ENCODE peak calls at places on chromosomes 16 and 17, in nine cellular contexts. One of them, this sample, is unnamed.
A peak's percentile ranks its signal among the peaks of the same experiment; 100 is the strongest.

GRCh38 chr16:50025544-50025931 is 513 bp downstream of the CNEP1R1 start:
- DNase-seq in GM10248: peak; percentile 32
- DNase-seq in IMR-90: no peak
- DNase-seq in A549: peak; percentile 25
- DNase-seq in activated B cell treated with CpG ODN at 0.5 μM for 24 hours: peak; percentile 22
- DNase-seq in heart right ventricle: no peak
- DNase-seq in mucosa of descending colon: no peak
- DNase-seq in foreskin fibroblast: peak; percentile 28
- DNase-seq in AG10803: peak; percentile 12
- DNase-seq in this sample: no peak

GRCh38 chr17:12900474-12900873 is 111.2 kb downstream of the ARHGAP44 start:
- DNase-seq in IMR-90: no peak
- DNase-seq in A549: no peak
- DNase-seq in AG10803: no peak
- DNase-seq in foreskin fibroblast: no peak
- DNase-seq in activated B cell treated with CpG ODN at 0.5 μM for 24 hours: no peak
- DNase-seq in GM10248: no peak
- DNase-seq in heart right ventricle: no peak
- DNase-seq in mucosa of descending colon: no peak
- DNase-seq in this sample: no peak

GRCh38 chr17:2981325-2981724 is 82.1 kb downstream of the OR1D5 start:
- DNase-seq in mucosa of descending colon: no peak
- DNase-seq in foreskin fibroblast: no peak
- DNase-seq in activated B cell treated with CpG ODN at 0.5 μM for 24 hours: no peak
- DNase-seq in GM10248: no peak
- DNase-seq in A549: no peak
- DNase-seq in IMR-90: no peak
- DNase-seq in heart right ventricle: no peak
- DNase-seq in AG10803: no peak
- DNase-seq in this sample: no peak

GRCh38 chr17:78961571-78961970 is 18.2 kb downstream of the LGALS3BP start:
- DNase-seq in mucosa of descending colon: no peak
- DNase-seq in IMR-90: no peak
- DNase-seq in foreskin fibroblast: no peak
- DNase-seq in activated B cell treated with CpG ODN at 0.5 μM for 24 hours: no peak
- DNase-seq in heart right ventricle: no peak
- DNase-seq in AG10803: no peak
- DNase-seq in GM10248: no peak
- DNase-seq in A549: no peak
- DNase-seq in this sample: no peak

GRCh38 chr17:17365476-17366110 is 62.4 kb downstream of the NT5M start:
- DNase-seq in GM10248: no peak
- DNase-seq in mucosa of descending colon: peak; percentile 29
- DNase-seq in activated B cell treated with CpG ODN at 0.5 μM for 24 hours: no peak
- DNase-seq in AG10803: no peak
- DNase-seq in foreskin fibroblast: no peak
- DNase-seq in IMR-90: no peak
- DNase-seq in heart right ventricle: no peak
- DNase-seq in A549: no peak
- DNase-seq in this sample: no peak

GRCh38 chr16:49558451-49558850 is 184.8 kb downstream of the C16orf78 start:
- DNase-seq in mucosa of descending colon: no peak
- DNase-seq in A549: no peak
- DNase-seq in AG10803: no peak
- DNase-seq in foreskin fibroblast: no peak
- DNase-seq in IMR-90: no peak
- DNase-seq in activated B cell treated with CpG ODN at 0.5 μM for 24 hours: no peak
- DNase-seq in GM10248: no peak
- DNase-seq in heart right ventricle: no peak
- DNase-seq in this sample: no peak

GRCh38 chr17:61235821-61236197 is 163.8 kb upstream of the TBX2 start:
- DNase-seq in mucosa of descending colon: no peak
- DNase-seq in IMR-90: peak; percentile 84
- DNase-seq in AG10803: peak; percentile 47
- DNase-seq in heart right ventricle: no peak
- DNase-seq in GM10248: no peak
- DNase-seq in A549: no peak
- DNase-seq in foreskin fibroblast: peak; percentile 84
- DNase-seq in activated B cell treated with CpG ODN at 0.5 μM for 24 hours: no peak
- DNase-seq in this sample: no peak

GRCh38 chr17:6608321-6608720 is 32.2 kb downstream of the KIAA0753 start:
- DNase-seq in IMR-90: peak; percentile 41
- DNase-seq in heart right ventricle: no peak
- DNase-seq in AG10803: no peak
- DNase-seq in foreskin fibroblast: peak; percentile 64
- DNase-seq in activated B cell treated with CpG ODN at 0.5 μM for 24 hours: no peak
- DNase-seq in GM10248: no peak
- DNase-seq in mucosa of descending colon: no peak
- DNase-seq in A549: peak; percentile 51
- DNase-seq in this sample: no peak

GRCh38 chr17:62172492-62173291 is 107.6 kb upstream of the MED13 start:
- DNase-seq in AG10803: no peak
- DNase-seq in IMR-90: no peak
- DNase-seq in heart right ventricle: no peak
- DNase-seq in activated B cell treated with CpG ODN at 0.5 μM for 24 hours: no peak
- DNase-seq in mucosa of descending colon: no peak
- DNase-seq in A549: no peak
- DNase-seq in foreskin fibroblast: no peak
- DNase-seq in GM10248: no peak
- DNase-seq in this sample: no peak

GRCh38 chr17:78572277-78573205 is 4.7 kb downstream of the DNAH17 start:
- DNase-seq in heart right ventricle: no peak
- DNase-seq in mucosa of descending colon: no peak
- DNase-seq in AG10803: no peak
- DNase-seq in activated B cell treated with CpG ODN at 0.5 μM for 24 hours: no peak
- DNase-seq in IMR-90: no peak
- DNase-seq in foreskin fibroblast: no peak
- DNase-seq in A549: no peak
- DNase-seq in GM10248: no peak
- DNase-seq in this sample: no peak

DNA sequence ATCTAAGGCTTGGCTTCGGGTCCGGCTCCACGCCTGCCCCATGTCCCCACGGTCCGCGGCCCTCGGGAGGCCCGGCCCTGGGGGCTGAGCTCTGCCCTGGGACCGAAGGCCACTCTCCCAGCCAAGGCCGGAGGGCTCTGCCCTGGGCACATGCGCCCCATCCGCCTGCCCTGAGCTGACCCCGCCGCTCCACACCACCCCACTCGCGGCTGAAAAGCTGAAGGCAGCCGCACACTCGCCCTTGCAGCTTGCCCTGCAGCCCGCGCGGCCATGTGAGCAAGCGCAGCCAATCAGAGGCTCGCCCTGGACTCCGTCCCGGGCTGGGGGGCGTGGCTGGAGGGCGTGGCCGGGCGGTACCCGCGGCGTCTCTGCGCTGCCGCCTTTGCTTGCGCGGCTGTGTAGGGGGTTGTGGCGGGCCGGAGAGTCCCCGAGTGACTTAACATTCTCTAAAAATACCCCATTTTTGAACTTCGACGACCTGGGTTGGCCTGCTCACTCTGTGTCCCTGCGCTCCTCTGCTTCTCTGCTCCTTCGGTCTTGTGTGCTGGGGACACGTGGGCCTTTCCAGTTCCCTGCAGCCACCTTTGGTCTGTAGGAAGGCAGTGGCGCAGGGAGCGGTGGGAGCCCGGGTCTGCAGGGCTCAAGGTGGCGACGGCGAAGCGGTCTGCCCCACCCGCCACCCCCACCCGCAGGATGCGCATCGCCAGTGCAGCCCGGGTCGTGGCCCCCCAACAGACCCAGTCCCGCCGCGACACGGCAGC is 8.8 kb upstream of the MAP2K3 start:
- DNase-seq in AG10803: peak; percentile 78
- DNase-seq in A549: peak; percentile 98
- DNase-seq in heart right ventricle: peak; percentile 94
- DNase-seq in activated B cell treated with CpG ODN at 0.5 μM for 24 hours: peak; percentile 99
- DNase-seq in foreskin fibroblast: peak; percentile 94
- DNase-seq in IMR-90: peak; percentile 64
- DNase-seq in GM10248: peak; percentile 98
- DNase-seq in mucosa of descending colon: peak; percentile 97
- DNase-seq in this sample: no peak
- TF ChIP-seq CTCF in AG10803: no peak
- TF ChIP-seq CTCF in A549: no peak
- TF ChIP-seq CTCF in heart right ventricle: peak; percentile 17
- TF ChIP-seq CTCF in activated B cell treated with CpG ODN at 0.5 μM for 24 hours: no peak
- TF ChIP-seq CTCF in foreskin fibroblast: no peak
- TF ChIP-seq CTCF in IMR-90: no peak
- TF ChIP-seq CTCF in GM10248: no peak
- TF ChIP-seq CTCF in mucosa of descending colon: no peak
- TF ChIP-seq CTCF in this sample: no peak

DNA sequence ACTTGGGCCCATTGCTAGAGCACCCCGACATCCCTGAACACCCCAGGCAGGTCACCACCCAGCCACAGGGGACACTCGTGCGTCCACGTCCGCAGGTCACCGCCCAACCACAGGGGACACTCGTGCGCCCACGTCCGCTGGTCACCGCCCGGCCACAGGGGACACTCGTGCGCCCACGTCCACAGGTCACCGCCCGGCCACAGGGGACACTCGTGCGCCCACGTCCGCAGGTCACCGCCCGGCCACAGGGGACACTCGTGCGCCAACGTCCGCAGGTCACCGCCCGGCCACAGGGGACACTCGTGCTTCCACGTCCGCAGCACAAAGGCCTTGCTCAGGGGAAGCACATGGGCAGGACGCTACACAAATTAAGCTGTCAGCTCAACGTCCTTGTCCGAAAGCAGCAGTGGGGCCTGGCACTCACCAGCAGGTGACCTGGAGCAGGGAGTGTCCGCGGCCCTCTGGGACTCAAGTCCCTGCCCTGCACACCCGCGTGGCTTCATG is 17.7 kb downstream of the GALNS start:
- DNase-seq in mucosa of descending colon: no peak
- DNase-seq in heart right ventricle: no peak
- DNase-seq in activated B cell treated with CpG ODN at 0.5 μM for 24 hours: no peak
- DNase-seq in AG10803: no peak
- DNase-seq in foreskin fibroblast: no peak
- DNase-seq in A549: no peak
- DNase-seq in GM10248: no peak
- DNase-seq in IMR-90: no peak
- DNase-seq in this sample: no peak
- TF ChIP-seq CTCF in mucosa of descending colon: no peak
- TF ChIP-seq CTCF in heart right ventricle: no peak
- TF ChIP-seq CTCF in activated B cell treated with CpG ODN at 0.5 μM for 24 hours: no peak
- TF ChIP-seq CTCF in AG10803: no peak
- TF ChIP-seq CTCF in foreskin fibroblast: no peak
- TF ChIP-seq CTCF in A549: no peak
- TF ChIP-seq CTCF in GM10248: no peak
- TF ChIP-seq CTCF in IMR-90: no peak
- TF ChIP-seq CTCF in this sample: no peak

DNA sequence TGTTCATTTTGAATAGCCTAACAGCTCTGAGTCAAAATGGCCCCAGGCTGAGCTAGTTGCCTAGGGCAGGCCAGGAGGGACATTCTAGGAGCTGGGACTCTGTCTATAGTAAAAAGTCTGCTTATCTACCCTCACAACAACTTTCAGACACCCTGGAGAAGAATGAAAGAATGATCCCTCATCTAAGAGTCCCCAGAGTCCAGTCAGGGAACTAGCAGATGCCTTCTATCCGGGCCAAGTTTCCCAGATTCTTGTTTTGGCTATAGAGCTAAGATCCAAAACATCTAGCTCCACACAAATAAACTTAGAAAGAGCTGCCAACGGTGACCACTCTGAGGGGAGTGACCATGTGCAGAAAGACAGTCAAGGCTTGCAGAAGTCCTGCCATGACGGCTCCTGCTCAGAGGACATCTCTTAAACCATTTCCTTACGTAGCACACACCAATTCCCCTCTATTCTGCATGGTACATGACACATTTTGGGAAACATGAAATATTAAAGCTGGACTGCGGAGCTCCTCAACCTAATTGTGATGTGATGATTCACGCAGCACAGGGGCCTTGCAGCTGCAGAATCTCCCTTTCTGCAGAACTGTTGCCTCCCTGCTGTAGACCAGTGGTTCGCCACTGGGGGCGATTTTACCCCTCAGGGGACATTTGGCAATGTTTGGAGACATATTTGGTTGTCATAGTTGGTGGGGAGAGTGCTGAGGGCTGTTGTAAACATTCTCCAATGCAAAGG is 24.2 kb downstream of the FAM20A start:
- DNase-seq in IMR-90: peak; percentile 25
- DNase-seq in foreskin fibroblast: peak; percentile 87
- DNase-seq in mucosa of descending colon: no peak
- DNase-seq in AG10803: peak; percentile 91
- DNase-seq in A549: no peak
- DNase-seq in activated B cell treated with CpG ODN at 0.5 μM for 24 hours: no peak
- DNase-seq in GM10248: no peak
- DNase-seq in heart right ventricle: peak; percentile 45
- DNase-seq in this sample: peak; percentile 54
- TF ChIP-seq CTCF in IMR-90: no peak
- TF ChIP-seq CTCF in foreskin fibroblast: peak; percentile 38
- TF ChIP-seq CTCF in mucosa of descending colon: no peak
- TF ChIP-seq CTCF in AG10803: peak; percentile 60
- TF ChIP-seq CTCF in A549: no peak
- TF ChIP-seq CTCF in activated B cell treated with CpG ODN at 0.5 μM for 24 hours: no peak
- TF ChIP-seq CTCF in GM10248: no peak
- TF ChIP-seq CTCF in heart right ventricle: no peak
- TF ChIP-seq CTCF in this sample: peak; percentile 43

GRCh38 chr16:30844346-30844670 is 49.6 kb downstream of the BCL7C start:
- DNase-seq in IMR-90: no peak
- DNase-seq in heart right ventricle: no peak
- DNase-seq in foreskin fibroblast: no peak
- DNase-seq in GM10248: no peak
- DNase-seq in mucosa of descending colon: no peak
- DNase-seq in activated B cell treated with CpG ODN at 0.5 μM for 24 hours: no peak
- DNase-seq in A549: no peak
- DNase-seq in AG10803: no peak
- DNase-seq in this sample: no peak
- TF ChIP-seq CTCF in IMR-90: no peak
- TF ChIP-seq CTCF in heart right ventricle: no peak
- TF ChIP-seq CTCF in foreskin fibroblast: no peak
- TF ChIP-seq CTCF in GM10248: no peak
- TF ChIP-seq CTCF in mucosa of descending colon: no peak
- TF ChIP-seq CTCF in activated B cell treated with CpG ODN at 0.5 μM for 24 hours: no peak
- TF ChIP-seq CTCF in A549: no peak
- TF ChIP-seq CTCF in AG10803: no peak
- TF ChIP-seq CTCF in this sample: no peak

GRCh38 chr16:84893467-84893848 is 73.7 kb downstream of the CRISPLD2 start:
- DNase-seq in mucosa of descending colon: peak; percentile 8
- DNase-seq in heart right ventricle: no peak
- DNase-seq in A549: no peak
- DNase-seq in IMR-90: no peak
- DNase-seq in AG10803: no peak
- DNase-seq in GM10248: no peak
- DNase-seq in activated B cell treated with CpG ODN at 0.5 μM for 24 hours: no peak
- DNase-seq in foreskin fibroblast: no peak
- DNase-seq in this sample: no peak
- TF ChIP-seq CTCF in mucosa of descending colon: no peak
- TF ChIP-seq CTCF in heart right ventricle: no peak
- TF ChIP-seq CTCF in A549: no peak
- TF ChIP-seq CTCF in IMR-90: no peak
- TF ChIP-seq CTCF in AG10803: no peak
- TF ChIP-seq CTCF in GM10248: no peak
- TF ChIP-seq CTCF in activated B cell treated with CpG ODN at 0.5 μM for 24 hours: no peak
- TF ChIP-seq CTCF in foreskin fibroblast: no peak
- TF ChIP-seq CTCF in this sample: no peak